ENCODE peak calls at places on chromosomes 12 and 14, in four cellular contexts. One of them, this sample, is unnamed.

GRCh38 chr12:57151741-57152407 is 4.5 kb upstream of the LRP1-AS start:
- DNase-seq in nephron progenitor cell: no peak
- DNase-seq in colonic mucosa: no peak
- DNase-seq in activated CD4-positive, alpha-beta T cell treated with anti-CD3 and anti-CD28 coated beads for 48 hours: no peak
- DNase-seq in this sample: peak

GRCh38 chr14:64998455-64998931 is 11.8 kb downstream of the FNTB start:
- DNase-seq in colonic mucosa: no peak
- DNase-seq in activated CD4-positive, alpha-beta T cell treated with anti-CD3 and anti-CD28 coated beads for 48 hours: no peak
- DNase-seq in nephron progenitor cell: no peak
- DNase-seq in this sample: no peak

GRCh38 chr12:92502417-92503028 is 200.3 kb upstream of the PLEKHG7 start:
- DNase-seq in colonic mucosa: no peak
- DNase-seq in nephron progenitor cell: no peak
- DNase-seq in activated CD4-positive, alpha-beta T cell treated with anti-CD3 and anti-CD28 coated beads for 48 hours: peak
- DNase-seq in this sample: no peak

GRCh38 chr12:103841690-103842584 is 903 bp upstream of the NT5DC3 start:
- DNase-seq in nephron progenitor cell: peak
- DNase-seq in colonic mucosa: peak
- DNase-seq in activated CD4-positive, alpha-beta T cell treated with anti-CD3 and anti-CD28 coated beads for 48 hours: peak
- DNase-seq in this sample: peak

GRCh38 chr14:76926521-76927251 is 100.5 kb downstream of the LRRC74A start:
- DNase-seq in activated CD4-positive, alpha-beta T cell treated with anti-CD3 and anti-CD28 coated beads for 48 hours: peak
- DNase-seq in colonic mucosa: no peak
- DNase-seq in nephron progenitor cell: peak
- DNase-seq in this sample: peak

GRCh38 chr12:59708059-59708458 is 112.2 kb downstream of the SLC16A7 start:
- DNase-seq in nephron progenitor cell: no peak
- DNase-seq in colonic mucosa: no peak
- DNase-seq in activated CD4-positive, alpha-beta T cell treated with anti-CD3 and anti-CD28 coated beads for 48 hours: no peak
- DNase-seq in this sample: no peak

GRCh38 chr12:12513416-12514006 is 49.2 kb downstream of the DUSP16 start:
- DNase-seq in nephron progenitor cell: no peak
- DNase-seq in activated CD4-positive, alpha-beta T cell treated with anti-CD3 and anti-CD28 coated beads for 48 hours: no peak
- DNase-seq in colonic mucosa: no peak
- DNase-seq in this sample: no peak

GRCh38 chr14:91886961-91887360 is 19.6 kb upstream of the TC2N start:
- DNase-seq in colonic mucosa: no peak
- DNase-seq in activated CD4-positive, alpha-beta T cell treated with anti-CD3 and anti-CD28 coated beads for 48 hours: no peak
- DNase-seq in nephron progenitor cell: no peak
- DNase-seq in this sample: no peak

GRCh38 chr14:65117795-65118746 is 15.8 kb upstream of the MAX start:
- DNase-seq in colonic mucosa: no peak
- DNase-seq in nephron progenitor cell: no peak
- DNase-seq in activated CD4-positive, alpha-beta T cell treated with anti-CD3 and anti-CD28 coated beads for 48 hours: no peak
- DNase-seq in this sample: no peak

GRCh38 chr12:49223122-49223521 is 34.2 kb upstream of the TUBA1A start:
- DNase-seq in activated CD4-positive, alpha-beta T cell treated with anti-CD3 and anti-CD28 coated beads for 48 hours: no peak
- DNase-seq in nephron progenitor cell: no peak
- DNase-seq in colonic mucosa: no peak
- DNase-seq in this sample: no peak

GRCh38 chr12:121974026-121974985 is 47.4 kb upstream of the BCL7A start:
- DNase-seq in activated CD4-positive, alpha-beta T cell treated with anti-CD3 and anti-CD28 coated beads for 48 hours: no peak
- DNase-seq in colonic mucosa: no peak
- DNase-seq in nephron progenitor cell: no peak
- DNase-seq in this sample: no peak

GRCh38 chr12:46494424-46494823 is 121.9 kb upstream of the SLC38A2 start:
- DNase-seq in activated CD4-positive, alpha-beta T cell treated with anti-CD3 and anti-CD28 coated beads for 48 hours: no peak
- DNase-seq in colonic mucosa: no peak
- DNase-seq in nephron progenitor cell: no peak
- DNase-seq in this sample: peak

GRCh38 chr12:119692410-119692809 is 24.5 kb downstream of the PRKAB1 start:
- DNase-seq in activated CD4-positive, alpha-beta T cell treated with anti-CD3 and anti-CD28 coated beads for 48 hours: no peak
- DNase-seq in nephron progenitor cell: no peak
- DNase-seq in colonic mucosa: no peak
- DNase-seq in this sample: no peak

GRCh38 chr14:52355016-52355430 is 40.9 kb downstream of the PTGER2 start:
- DNase-seq in activated CD4-positive, alpha-beta T cell treated with anti-CD3 and anti-CD28 coated beads for 48 hours: no peak
- DNase-seq in nephron progenitor cell: no peak
- DNase-seq in colonic mucosa: no peak
- DNase-seq in this sample: no peak

GRCh38 chr12:24798335-24798734 is 150.6 kb downstream of the BCAT1 start:
- DNase-seq in activated CD4-positive, alpha-beta T cell treated with anti-CD3 and anti-CD28 coated beads for 48 hours: no peak
- DNase-seq in colonic mucosa: no peak
- DNase-seq in nephron progenitor cell: no peak
- DNase-seq in this sample: no peak

GRCh38 chr12:41981758-41982157 is 162.9 kb downstream of the GXYLT1 start:
- DNase-seq in nephron progenitor cell: no peak
- DNase-seq in colonic mucosa: no peak
- DNase-seq in activated CD4-positive, alpha-beta T cell treated with anti-CD3 and anti-CD28 coated beads for 48 hours: no peak
- DNase-seq in this sample: no peak

GRCh38 chr12:92107621-92108131 is 38.0 kb downstream of the BTG1 start:
- DNase-seq in colonic mucosa: no peak
- DNase-seq in nephron progenitor cell: no peak
- DNase-seq in activated CD4-positive, alpha-beta T cell treated with anti-CD3 and anti-CD28 coated beads for 48 hours: no peak
- DNase-seq in this sample: no peak

GRCh38 chr14:59787045-59787674 is 83.4 kb downstream of the RTN1 start:
- DNase-seq in colonic mucosa: no peak
- DNase-seq in activated CD4-positive, alpha-beta T cell treated with anti-CD3 and anti-CD28 coated beads for 48 hours: no peak
- DNase-seq in nephron progenitor cell: no peak
- DNase-seq in this sample: no peak

GRCh38 chr12:40104461-40105264 is 1.2 kb downstream of the SLC2A13 start:
- DNase-seq in nephron progenitor cell: no peak
- DNase-seq in colonic mucosa: peak
- DNase-seq in activated CD4-positive, alpha-beta T cell treated with anti-CD3 and anti-CD28 coated beads for 48 hours: peak
- DNase-seq in this sample: no peak

GRCh38 chr12:124687695-124688301 is 120.4 kb upstream of the NCOR2 start:
- DNase-seq in nephron progenitor cell: no peak
- DNase-seq in activated CD4-positive, alpha-beta T cell treated with anti-CD3 and anti-CD28 coated beads for 48 hours: peak
- DNase-seq in colonic mucosa: peak
- DNase-seq in this sample: no peak

GRCh38 chr12:47797432-47797831 is 22.3 kb downstream of the HDAC7 start:
- DNase-seq in activated CD4-positive, alpha-beta T cell treated with anti-CD3 and anti-CD28 coated beads for 48 hours: peak
- DNase-seq in nephron progenitor cell: peak
- DNase-seq in colonic mucosa: no peak
- DNase-seq in this sample: peak

GRCh38 chr12:96587691-96588090 is 98.3 kb downstream of the CFAP54 start:
- DNase-seq in nephron progenitor cell: no peak
- DNase-seq in colonic mucosa: no peak
- DNase-seq in activated CD4-positive, alpha-beta T cell treated with anti-CD3 and anti-CD28 coated beads for 48 hours: no peak
- DNase-seq in this sample: no peak

GRCh38 chr12:62530596-62530995 is 64.0 kb downstream of the MON2 start:
- DNase-seq in colonic mucosa: no peak
- DNase-seq in activated CD4-positive, alpha-beta T cell treated with anti-CD3 and anti-CD28 coated beads for 48 hours: no peak
- DNase-seq in nephron progenitor cell: no peak
- DNase-seq in this sample: no peak

This sample was measured in H7.